ENCODE peak calls at places on chromosomes 2 and 18, in seven cellular contexts. C is A549, Q is tibial nerve, M is breast epithelium, L is T follicular helper cell, F is iris pigment epithelial cell, G is astrocyte of the spinal cord. K is an unnamed sample.

GRCh38 chr2:172792711-172793110 is 57.1 kb downstream of the RAPGEF4 start:
- DNase-seq in Q (no peak), C (no peak), G (peak), L (no peak), F (peak), M (no peak), K (no peak)

GRCh38 chr2:109417701-109418335 is 195.9 kb downstream of the SEPTIN10 start:
- DNase-seq in L (no peak), C (no peak), G (no peak), M (no peak), F (no peak), Q (no peak), K (no peak)

GRCh38 chr2:45960057-45960863 is 308.8 kb downstream of the PRKCE start:
- DNase-seq in F (no peak), C (peak), M (no peak), Q (no peak), G (no peak), L (no peak), K (no peak)

GRCh38 chr18:70384181-70384790 is 95.4 kb downstream of the SOCS6 start:
- DNase-seq in Q (no peak), F (peak), G (peak), C (peak), M (peak), L (no peak), K (no peak)

GRCh38 chr2:38073211-38074005 is 2.5 kb downstream of the CYP1B1 start:
- DNase-seq in M (no peak), C (peak), F (no peak), L (no peak), G (peak), Q (peak), K (no peak)

GRCh38 chr2:59754336-59754735 is 799.1 kb downstream of the BCL11A start:
- DNase-seq in F (no peak), G (no peak), Q (no peak), M (no peak), L (no peak), C (no peak), K (no peak)

GRCh38 chr2:226903179-226903578 is 67.3 kb downstream of the RHBDD1 start:
- DNase-seq in G (peak), Q (no peak), M (no peak), C (peak), L (no peak), F (peak), K (no peak)

GRCh38 chr2:40760071-40760666 is 308.3 kb upstream of the SLC8A1 start:
- DNase-seq in F (peak), G (peak), L (no peak), M (no peak), C (peak), Q (peak), K (no peak)

GRCh38 chr2:127584516-127585033 is 49.1 kb downstream of the MYO7B start:
- DNase-seq in C (no peak), Q (no peak), M (no peak), F (no peak), L (no peak), G (no peak), K (no peak)

GRCh38 chr2:199631129-199631528 is 173.4 kb upstream of the SATB2 start:
- DNase-seq in F (no peak), M (no peak), G (no peak), L (no peak), C (no peak), Q (no peak), K (no peak)

GRCh38 chr2:50729306-50730105 is 302.4 kb downstream of the NRXN1 start:
- DNase-seq in F (no peak), G (no peak), Q (no peak), L (no peak), C (no peak), M (no peak), K (no peak)

GRCh38 chr2:133801956-133802355 is 233.7 kb upstream of the NCKAP5 start:
- DNase-seq in L (no peak), G (no peak), F (no peak), M (no peak), C (no peak), Q (no peak), K (no peak)

GRCh38 chr2:241490444-241490760 is 18.0 kb downstream of the STK25 start:
- DNase-seq in C (no peak), L (no peak), G (no peak), Q (no peak), M (no peak), F (no peak), K (no peak)

K was measured in stimulated activated naive CD4-positive, alpha-beta T cell treated with Interleukin-2 at 50 U/mL for 16 hours.